ENCODE peak calls at places on chromosomes 6 and 20, in four cellular contexts. E is left lung, C is right cardiac atrium, V is vagina. N is an unnamed sample.

GRCh38 chr20:1822564-1823420 is 72.4 kb upstream of the SIRPA start:
- DNase-seq in E (no peak), C (no peak), V (no peak), N (no peak)

GRCh38 chr6:19303381-19303780 is 533.8 kb upstream of the ID4 start:
- DNase-seq in E (peak; percentile 41), C (peak; percentile 46), V (no peak), N (no peak)

GRCh38 chr20:35002426-35003210 is 47.0 kb downstream of the MYH7B start:
- DNase-seq in E (peak; percentile 24), C (no peak), V (no peak), N (peak; percentile 14)

GRCh38 chr6:4958624-4959023 is 45.2 kb downstream of the RPP40 start:
- DNase-seq in E (no peak), C (no peak), V (no peak), N (no peak)

GRCh38 chr6:451847-452246 is 60.3 kb downstream of the IRF4 start:
- DNase-seq in E (no peak), C (no peak), V (no peak), N (no peak)

GRCh38 chr6:137637161-137637560 is 143.0 kb upstream of the OLIG3 start:
- DNase-seq in E (peak; percentile 35), C (no peak), V (no peak), N (no peak)

GRCh38 chr6:168631589-168631988 is 190.6 kb downstream of the SMOC2 start:
- DNase-seq in E (no peak), C (no peak), V (no peak), N (no peak)

GRCh38 chr6:129753422-129753821 is 43.4 kb upstream of the ARHGAP18 start:
- DNase-seq in E (no peak), C (no peak), V (no peak), N (no peak)

GRCh38 chr20:14716251-14716650 is 378.8 kb upstream of the FLRT3 start:
- DNase-seq in E (no peak), C (no peak), V (no peak), N (no peak)

GRCh38 chr6:91132461-91132860 is 545.6 kb upstream of the MAP3K7 start:
- DNase-seq in E (no peak), C (no peak), V (no peak), N (no peak)

GRCh38 chr6:11413728-11414127 is 123.8 kb upstream of the TMEM170B start:
- DNase-seq in E (no peak), C (no peak), V (no peak), N (no peak)

GRCh38 chr6:38209291-38209865 is 389.9 kb downstream of the ZFAND3 start:
- DNase-seq in E (no peak), C (no peak), V (peak; percentile 52), N (no peak)

GRCh38 chr20:48574383-48574782 is 253.4 kb downstream of the PREX1 start:
- DNase-seq in E (no peak), C (no peak), V (no peak), N (no peak)

GRCh38 chr6:41371461-41371991 is 36.1 kb downstream of the NCR2 start:
- DNase-seq in E (no peak), C (peak; percentile 71), V (no peak), N (peak; percentile 40)

GRCh38 chr6:35415065-35415880 is 36.9 kb upstream of the FANCE start:
- DNase-seq in E (peak; percentile 61), C (peak; percentile 90), V (no peak), N (peak; percentile 77)

GRCh38 chr20:33719277-33719988 is 677 bp downstream of the PXMP4 start:
- DNase-seq in E (no peak), C (no peak), V (no peak), N (no peak)
- H3K27ac ChIP-seq in E (peak overlapping the region; percentile 86), C (peak overlapping the region; percentile 6), V (peak overlapping the region; percentile 78), N (peak overlapping the region; percentile 77)

GRCh38 chr20:41170386-41171105 is 33.2 kb downstream of the PLCG1 start:
- DNase-seq in E (peak; percentile 25), C (peak; percentile 23), V (no peak), N (peak; percentile 26)
- H3K4me3 ChIP-seq in E (no peak overlapping the region), C (no peak overlapping the region), V (no peak overlapping the region), N (no peak overlapping the region)

DNA sequence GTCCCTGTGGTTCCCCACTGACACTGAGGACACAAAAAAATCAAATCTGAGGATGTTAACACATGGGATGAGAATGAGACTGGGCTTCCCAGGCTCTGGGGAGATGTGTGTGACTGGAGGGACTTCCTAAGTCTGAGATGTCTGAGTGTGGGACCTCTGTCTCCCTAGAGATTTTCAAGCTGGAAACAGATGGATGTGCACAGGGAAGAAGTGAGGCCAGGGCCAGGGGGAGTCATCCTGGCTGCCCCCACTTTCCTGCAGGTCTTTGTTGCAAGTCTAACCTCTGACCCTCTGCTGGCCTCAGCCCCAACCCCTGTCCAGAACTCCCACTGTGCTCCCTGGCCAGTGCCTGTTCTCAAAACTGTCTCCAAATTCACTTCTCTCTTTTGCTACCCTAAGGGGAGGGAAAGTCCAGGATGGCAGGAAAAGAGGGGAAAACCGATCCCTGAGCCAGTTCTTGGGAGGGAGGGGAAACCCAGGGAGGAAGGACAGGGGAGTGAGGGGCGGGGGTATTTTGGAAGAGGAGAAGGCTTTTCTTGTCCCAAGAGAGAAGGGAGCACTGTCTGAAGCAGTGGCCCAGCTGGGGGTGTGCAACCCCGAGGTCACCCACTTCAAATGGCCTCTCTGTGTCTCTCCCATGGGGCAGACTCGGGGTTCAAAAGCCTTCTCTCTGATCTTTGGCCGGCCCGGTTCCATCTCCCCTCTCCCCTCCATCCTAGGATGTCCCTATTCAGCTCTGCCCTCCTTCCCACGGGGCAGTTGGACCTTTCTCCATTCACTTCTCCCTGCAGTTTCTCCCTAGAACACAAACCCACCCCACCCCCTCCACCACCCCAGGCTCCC is 3.1 kb downstream of the PPP1R18 start:
- DNase-seq in E (no peak), C (peak; percentile 67), V (no peak), N (no peak)
- H3K27ac ChIP-seq in E (peak overlapping the region; percentile 97), C (peak overlapping the region; percentile 83), V (peak overlapping the region; percentile 92), N (peak overlapping the region; percentile 98)

GRCh38 chr6:54467384-54467783 is 159.1 kb downstream of the TINAG start:
- DNase-seq in E (no peak), C (no peak), V (no peak), N (no peak)

DNA sequence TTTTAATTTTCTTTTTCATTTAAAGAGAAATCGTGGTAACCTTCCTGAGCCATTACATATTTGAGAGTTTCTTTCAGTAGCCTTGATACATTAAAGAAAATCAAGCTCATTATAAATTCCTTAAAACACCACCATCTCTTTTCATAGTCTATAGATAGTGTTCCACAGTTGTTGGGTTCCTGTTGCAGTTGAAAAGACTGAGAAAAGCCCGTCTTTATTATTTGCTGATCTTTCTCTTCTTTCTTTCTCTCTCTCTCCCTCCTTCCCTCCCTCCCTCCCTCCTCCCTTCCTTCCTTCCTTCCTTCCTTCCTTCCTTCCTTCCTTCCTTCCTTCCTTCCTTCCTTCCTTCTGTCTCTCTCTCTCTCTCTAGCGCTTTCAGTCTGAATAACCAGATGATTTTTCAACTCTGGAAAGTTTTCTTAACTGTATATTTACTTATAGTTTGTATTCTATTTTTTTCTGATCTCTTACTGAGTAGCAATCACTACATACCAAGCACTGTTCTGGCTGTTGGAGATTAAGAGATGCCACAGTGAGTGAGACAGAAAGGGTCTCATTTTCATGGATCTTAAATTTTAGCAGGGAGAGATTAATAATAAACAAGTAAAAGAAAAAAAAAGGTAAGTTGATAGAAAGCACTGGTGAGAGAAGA is 157.5 kb downstream of the TINAG start:
- DNase-seq in E (no peak), C (no peak), V (no peak), N (no peak)
- H3K4me3 ChIP-seq in E (no peak overlapping the region), C (no peak overlapping the region), V (no peak overlapping the region), N (no peak overlapping the region)

DNA sequence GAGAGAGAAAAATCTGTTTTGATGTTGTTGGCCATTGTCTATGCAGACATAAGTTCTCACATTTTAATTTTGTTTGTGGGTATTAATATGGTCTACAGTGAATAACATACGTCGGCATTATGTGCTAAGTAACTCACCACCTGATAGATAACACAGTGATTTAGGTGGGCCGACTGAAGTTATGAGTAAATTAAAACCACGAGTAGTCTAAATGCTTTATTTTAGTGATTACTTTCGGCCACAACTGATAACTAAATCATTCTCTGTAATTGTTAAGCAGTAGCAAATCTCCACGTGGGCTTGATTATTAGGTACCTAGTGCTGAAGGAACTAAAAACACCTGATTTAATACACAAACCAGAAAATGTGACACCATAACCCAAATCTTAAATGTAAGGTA is 1.2 kb downstream of the DOP1A start:
- DNase-seq in E (no peak), C (no peak), V (no peak), N (no peak)
- H3K27ac ChIP-seq in E (no peak overlapping the region), C (no peak overlapping the region), V (peak overlapping the region; percentile 90), N (peak overlapping the region; percentile 95)

GRCh38 chr6:85585741-85586140 is 7.9 kb downstream of the SNX14 start:
- DNase-seq in E (no peak), C (no peak), V (no peak), N (no peak)

GRCh38 chr6:85580878-85581267 is 12.8 kb downstream of the SNX14 start:
- DNase-seq in E (no peak), C (no peak), V (no peak), N (peak; percentile 27)

GRCh38 chr6:85580104-85580877 is 13.4 kb downstream of the SNX14 start:
- DNase-seq in E (no peak), C (no peak), V (no peak), N (no peak)

GRCh38 chr6:85579581-85579980 is 14.1 kb downstream of the SNX14 start:
- DNase-seq in E (peak; percentile 43), C (no peak), V (no peak), N (no peak)

DNA sequence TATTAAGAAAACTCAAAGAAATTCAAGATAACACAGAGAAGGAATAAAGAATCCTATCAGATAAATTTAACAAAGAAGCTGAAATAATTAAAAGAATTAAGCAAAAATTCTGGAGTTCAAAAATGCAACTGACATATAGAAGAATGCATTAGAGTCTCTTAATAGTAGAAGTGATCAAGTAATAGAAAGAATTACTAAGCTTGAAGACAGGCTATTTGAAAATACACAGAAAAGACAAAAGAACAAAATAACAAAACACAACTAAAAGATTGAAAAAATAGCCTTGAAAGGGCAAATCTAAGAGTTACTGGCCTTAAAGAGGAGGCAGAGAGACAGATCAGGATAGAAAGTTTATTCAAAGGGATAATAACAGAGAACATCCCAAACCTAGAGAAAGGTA is 12.1 kb downstream of the SNX14 start:
- DNase-seq in E (no peak), C (no peak), V (no peak), N (no peak)
- H3K4me3 ChIP-seq in E (no peak overlapping the region), C (no peak overlapping the region), V (no peak overlapping the region), N (no peak overlapping the region)